ENCODE peak calls at places on chromosomes 12 and 14, in seven cellular contexts. K is stimulated activated CD8-positive, alpha-beta memory T cell treated with anti-CD3 and anti-CD28 coated beads, Interleukin-7, amount 100 ng/mL, for 1 hour; C is upper lobe of right lung; Z is GM12865; G is fibroblast of lung; U is stimulated activated CD4-positive, alpha-beta T cell treated with anti-CD3 and anti-CD28 coated beads, TNF-alpha, amount 100 ng/mL, for 24 hours; P is ACHN. V is an unnamed sample.

GRCh38 chr12:23648546-23648945 is 300.9 kb downstream of the SOX5 start:
- DNase-seq in C (no peak), P (no peak), Z (no peak), K (no peak), U (no peak), G (no peak), V (no peak)

GRCh38 chr14:59464651-59465569 is at the start of gene GPR135:
- DNase-seq in U (peak), P (peak), C (peak), G (peak), Z (peak), K (no peak), V (peak)

GRCh38 chr12:64782181-64782580 is 23.0 kb upstream of the GNS start:
- DNase-seq in P (no peak), G (no peak), K (no peak), U (no peak), Z (no peak), C (no peak), V (no peak)

GRCh38 chr14:29926701-29927595 is 699 bp downstream of the PRKD1 start:
- DNase-seq in C (peak), P (peak), Z (no peak), U (no peak), G (peak), K (no peak), V (peak)

GRCh38 chr12:60112778-60113177 is 516.9 kb downstream of the SLC16A7 start:
- DNase-seq in G (no peak), U (no peak), Z (peak), P (no peak), K (no peak), C (no peak), V (no peak)

GRCh38 chr12:49823951-49824350 is 4.3 kb downstream of the NCKAP5L start:
- DNase-seq in K (no peak), C (no peak), G (no peak), U (no peak), P (no peak), Z (no peak), V (peak)

GRCh38 chr14:96502621-96503251 is 554 bp downstream of the PAPOLA start:
- DNase-seq in C (peak), U (peak), P (peak), K (no peak), G (peak), Z (peak), V (peak)

GRCh38 chr12:130214686-130215370 is 52.6 kb downstream of the FZD10 start:
- DNase-seq in Z (no peak), G (no peak), C (no peak), U (no peak), K (no peak), P (no peak), V (no peak)

GRCh38 chr14:68553326-68553725 is 239.5 kb downstream of the ZFP36L1 start:
- DNase-seq in C (no peak), K (no peak), Z (no peak), G (no peak), P (no peak), U (no peak), V (no peak)

GRCh38 chr12:89461649-89462612 is 62.7 kb downstream of the GALNT4 start:
- DNase-seq in C (no peak), K (no peak), G (peak), Z (peak), U (no peak), P (peak), V (no peak)

GRCh38 chr12:51393676-51394545 is 2.7 kb upstream of the GALNT6 start:
- DNase-seq in K (no peak), P (no peak), G (peak), Z (peak), C (no peak), U (peak), V (no peak)

GRCh38 chr14:103935102-103935501 is 6.8 kb downstream of the TDRD9 start:
- DNase-seq in K (no peak), P (no peak), C (no peak), U (no peak), G (no peak), Z (no peak), V (no peak)

GRCh38 chr14:70032447-70032846 is 153.2 kb downstream of the SMOC1 start:
- DNase-seq in P (peak), Z (no peak), G (no peak), U (no peak), K (no peak), C (no peak), V (no peak)